ENCODE peak calls at places on chromosomes 1 and 21, in four cellular contexts. One of them, this sample, is unnamed.

GRCh38 chr1:177780096-177780700 is 189.7 kb downstream of the SEC16B start:
- DNase-seq in NB4: peak; percentile 61
- DNase-seq in astrocyte of the spinal cord: peak; percentile 66
- DNase-seq in CD8-positive, alpha-beta memory T cell: no peak
- DNase-seq in this sample: peak; percentile 29

GRCh38 chr1:30850607-30851006 is 58.0 kb downstream of the SDC3 start:
- DNase-seq in CD8-positive, alpha-beta memory T cell: no peak
- DNase-seq in NB4: no peak
- DNase-seq in astrocyte of the spinal cord: no peak
- DNase-seq in this sample: no peak

GRCh38 chr1:208717490-208717889 is 473.3 kb upstream of the PLXNA2 start:
- DNase-seq in NB4: no peak
- DNase-seq in astrocyte of the spinal cord: no peak
- DNase-seq in CD8-positive, alpha-beta memory T cell: no peak
- DNase-seq in this sample: no peak

GRCh38 chr21:40602105-40602504 is 244.9 kb downstream of the DSCAM start:
- DNase-seq in NB4: no peak
- DNase-seq in astrocyte of the spinal cord: no peak
- DNase-seq in CD8-positive, alpha-beta memory T cell: no peak
- DNase-seq in this sample: no peak

GRCh38 chr1:198467342-198467741 is 73.1 kb downstream of the ATP6V1G3 start:
- DNase-seq in astrocyte of the spinal cord: no peak
- DNase-seq in NB4: no peak
- DNase-seq in CD8-positive, alpha-beta memory T cell: no peak
- DNase-seq in this sample: peak; percentile 33

GRCh38 chr1:232951605-232952004 is 1.2 kb downstream of the NTPCR start:
- DNase-seq in NB4: no peak
- DNase-seq in CD8-positive, alpha-beta memory T cell: no peak
- DNase-seq in astrocyte of the spinal cord: no peak
- DNase-seq in this sample: no peak

GRCh38 chr1:12127206-12127810 is 39.5 kb upstream of the TNFRSF1B start:
- DNase-seq in CD8-positive, alpha-beta memory T cell: no peak
- DNase-seq in NB4: no peak
- DNase-seq in astrocyte of the spinal cord: no peak
- DNase-seq in this sample: no peak

GRCh38 chr1:201610806-201611205 is 71.9 kb downstream of the NAV1 start:
- DNase-seq in CD8-positive, alpha-beta memory T cell: no peak
- DNase-seq in NB4: no peak
- DNase-seq in astrocyte of the spinal cord: no peak
- DNase-seq in this sample: no peak

GRCh38 chr1:11845641-11846335 is 1.8 kb downstream of the NPPA start:
- DNase-seq in CD8-positive, alpha-beta memory T cell: peak; percentile 18
- DNase-seq in astrocyte of the spinal cord: peak; percentile 27
- DNase-seq in NB4: peak; percentile 44
- DNase-seq in this sample: no peak

GRCh38 chr1:65469889-65470340 is 49.4 kb downstream of the LEPR start:
- DNase-seq in astrocyte of the spinal cord: peak; percentile 63
- DNase-seq in NB4: no peak
- DNase-seq in CD8-positive, alpha-beta memory T cell: no peak
- DNase-seq in this sample: no peak

GRCh38 chr1:206663832-206664652 is 20.7 kb upstream of the MAPKAPK2 start:
- DNase-seq in CD8-positive, alpha-beta memory T cell: peak; percentile 76
- DNase-seq in NB4: peak; percentile 79
- DNase-seq in astrocyte of the spinal cord: peak; percentile 69
- DNase-seq in this sample: peak; percentile 62

GRCh38 chr1:92747735-92748134 is 37.2 kb downstream of the EVI5 start:
- DNase-seq in NB4: no peak
- DNase-seq in CD8-positive, alpha-beta memory T cell: no peak
- DNase-seq in astrocyte of the spinal cord: no peak
- DNase-seq in this sample: no peak

GRCh38 chr1:216927111-216927510 is 203.9 kb upstream of the ESRRG start:
- DNase-seq in CD8-positive, alpha-beta memory T cell: no peak
- DNase-seq in astrocyte of the spinal cord: no peak
- DNase-seq in NB4: no peak
- DNase-seq in this sample: no peak

GRCh38 chr21:35303085-35303484 is 254.0 kb upstream of the RUNX1 start:
- DNase-seq in CD8-positive, alpha-beta memory T cell: no peak
- DNase-seq in astrocyte of the spinal cord: peak; percentile 93
- DNase-seq in NB4: no peak
- DNase-seq in this sample: peak; percentile 46

GRCh38 chr1:40711465-40712404 is 20.2 kb downstream of the NFYC start:
- DNase-seq in astrocyte of the spinal cord: peak; percentile 70
- DNase-seq in CD8-positive, alpha-beta memory T cell: no peak
- DNase-seq in NB4: no peak
- DNase-seq in this sample: peak; percentile 27
- H3K4me3 ChIP-seq in astrocyte of the spinal cord: peak overlapping the region; percentile 3
- H3K4me3 ChIP-seq in CD8-positive, alpha-beta memory T cell: no peak overlapping the region
- H3K4me3 ChIP-seq in NB4: no peak overlapping the region
- H3K4me3 ChIP-seq in this sample: no peak overlapping the region

DNA sequence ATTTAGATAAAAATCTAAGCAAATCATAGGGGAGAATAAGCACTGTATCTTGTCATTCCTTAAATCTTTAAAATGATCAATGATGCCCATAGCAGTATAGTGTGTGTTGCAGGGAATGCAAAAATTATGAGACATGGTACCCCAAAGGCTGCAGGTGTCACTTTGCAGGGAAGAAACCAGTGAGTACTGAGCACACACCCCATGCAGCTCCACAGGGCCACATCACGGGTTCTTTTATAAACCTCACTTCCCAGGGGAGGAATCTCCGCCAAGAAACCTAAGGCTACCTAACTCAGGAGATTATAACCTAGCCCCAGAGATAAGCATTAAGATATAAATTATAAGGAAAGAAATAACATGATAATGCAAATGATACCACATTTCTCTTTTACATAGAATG is 115.6 kb downstream of the APP start:
- DNase-seq in NB4: no peak
- DNase-seq in CD8-positive, alpha-beta memory T cell: no peak
- DNase-seq in astrocyte of the spinal cord: no peak
- DNase-seq in this sample: peak; percentile 21
- H3K4me3 ChIP-seq in NB4: no peak overlapping the region
- H3K4me3 ChIP-seq in CD8-positive, alpha-beta memory T cell: no peak overlapping the region
- H3K4me3 ChIP-seq in astrocyte of the spinal cord: no peak overlapping the region
- H3K4me3 ChIP-seq in this sample: no peak overlapping the region

GRCh38 chr1:15324867-15325335 is 77.9 kb downstream of the FHAD1 start:
- DNase-seq in CD8-positive, alpha-beta memory T cell: no peak
- DNase-seq in astrocyte of the spinal cord: no peak
- DNase-seq in NB4: no peak
- DNase-seq in this sample: peak; percentile 52

GRCh38 chr1:15321601-15322000 is 74.6 kb downstream of the FHAD1 start:
- DNase-seq in NB4: no peak
- DNase-seq in astrocyte of the spinal cord: no peak
- DNase-seq in CD8-positive, alpha-beta memory T cell: no peak
- DNase-seq in this sample: no peak

GRCh38 chr1:15323989-15324866 is 77.2 kb downstream of the FHAD1 start:
- DNase-seq in CD8-positive, alpha-beta memory T cell: no peak
- DNase-seq in NB4: no peak
- DNase-seq in astrocyte of the spinal cord: no peak
- DNase-seq in this sample: peak; percentile 38

GRCh38 chr1:15322648-15323350 is 75.8 kb downstream of the FHAD1 start:
- DNase-seq in CD8-positive, alpha-beta memory T cell: no peak
- DNase-seq in astrocyte of the spinal cord: no peak
- DNase-seq in NB4: no peak
- DNase-seq in this sample: peak; percentile 94

DNA sequence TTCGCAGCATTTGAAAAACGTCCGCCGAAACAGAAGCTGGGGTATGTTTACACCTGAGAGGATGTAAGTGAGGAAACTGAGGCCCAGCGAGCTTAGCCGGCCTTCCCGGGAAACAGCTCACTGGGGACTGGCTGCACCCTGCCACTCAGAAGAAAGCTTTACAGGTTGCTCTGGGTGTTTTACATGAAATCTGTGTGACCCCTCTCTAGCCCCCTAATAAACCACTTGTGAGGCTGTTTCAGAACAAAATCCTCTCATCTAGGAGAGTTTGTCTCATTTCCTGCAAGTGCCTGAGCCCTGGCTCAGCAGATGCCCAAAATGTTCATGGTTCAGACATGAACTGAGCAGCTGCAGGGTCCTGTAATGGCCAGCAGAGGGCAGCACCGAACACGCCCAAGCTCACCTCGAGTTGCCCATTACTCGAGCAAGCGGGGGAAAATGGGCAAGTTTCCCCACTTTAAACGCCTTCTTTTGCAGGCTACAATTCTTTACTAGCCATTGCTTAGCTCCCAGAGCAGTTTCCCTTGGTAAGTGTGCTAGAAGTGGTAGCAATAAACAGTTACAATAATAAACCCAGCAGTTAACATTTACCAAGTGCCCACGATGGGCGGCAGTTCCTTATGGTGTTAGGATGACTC is 76.4 kb downstream of the FHAD1 start:
- DNase-seq in CD8-positive, alpha-beta memory T cell: peak; percentile 58
- DNase-seq in astrocyte of the spinal cord: peak; percentile 82
- DNase-seq in NB4: peak; percentile 81
- DNase-seq in this sample: peak; percentile 83
- H3K4me3 ChIP-seq in CD8-positive, alpha-beta memory T cell: no peak overlapping the region
- H3K4me3 ChIP-seq in astrocyte of the spinal cord: no peak overlapping the region
- H3K4me3 ChIP-seq in NB4: no peak overlapping the region
- H3K4me3 ChIP-seq in this sample: no peak overlapping the region

GRCh38 chr1:55483523-55483922 is 268.4 kb upstream of the USP24 start:
- DNase-seq in astrocyte of the spinal cord: no peak
- DNase-seq in CD8-positive, alpha-beta memory T cell: no peak
- DNase-seq in NB4: peak; percentile 11
- DNase-seq in this sample: no peak
- H3K4me3 ChIP-seq in astrocyte of the spinal cord: no peak overlapping the region
- H3K4me3 ChIP-seq in CD8-positive, alpha-beta memory T cell: no peak overlapping the region
- H3K4me3 ChIP-seq in NB4: no peak overlapping the region
- H3K4me3 ChIP-seq in this sample: no peak overlapping the region

GRCh38 chr1:8462298-8462946 is 144.5 kb downstream of the SLC45A1 start:
- DNase-seq in CD8-positive, alpha-beta memory T cell: no peak
- DNase-seq in NB4: no peak
- DNase-seq in astrocyte of the spinal cord: no peak
- DNase-seq in this sample: no peak

GRCh38 chr1:8463144-8463927 is 145.4 kb downstream of the SLC45A1 start:
- DNase-seq in NB4: no peak
- DNase-seq in astrocyte of the spinal cord: peak; percentile 82
- DNase-seq in CD8-positive, alpha-beta memory T cell: peak; percentile 45
- DNase-seq in this sample: peak; percentile 64

GRCh38 chr1:8464987-8465386 is 147.1 kb downstream of the SLC45A1 start:
- DNase-seq in NB4: peak; percentile 14
- DNase-seq in CD8-positive, alpha-beta memory T cell: no peak
- DNase-seq in astrocyte of the spinal cord: peak; percentile 29
- DNase-seq in this sample: no peak

GRCh38 chr1:8465692-8466091 is 147.8 kb downstream of the SLC45A1 start:
- DNase-seq in astrocyte of the spinal cord: no peak
- DNase-seq in CD8-positive, alpha-beta memory T cell: no peak
- DNase-seq in NB4: no peak
- DNase-seq in this sample: no peak

DNA sequence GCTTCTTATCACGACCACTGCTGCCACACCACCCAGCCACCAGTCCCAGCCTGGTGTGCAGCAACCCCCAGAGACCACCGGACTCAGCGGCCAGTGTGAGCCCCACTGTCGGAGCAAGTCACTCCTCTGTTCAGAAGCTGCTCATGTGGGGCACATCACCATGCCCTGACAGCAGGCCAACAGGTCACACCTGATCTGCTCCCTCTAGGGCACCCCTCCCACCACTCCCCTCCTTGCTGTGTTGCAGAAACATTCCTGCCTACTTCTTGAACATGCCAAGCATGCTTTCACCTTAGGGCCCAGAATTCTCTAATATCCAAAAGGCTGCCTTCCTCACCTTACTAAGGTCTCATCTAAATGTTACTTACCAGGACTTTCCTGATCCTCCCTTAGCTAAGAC is 146.5 kb downstream of the SLC45A1 start:
- DNase-seq in astrocyte of the spinal cord: no peak
- DNase-seq in NB4: no peak
- DNase-seq in CD8-positive, alpha-beta memory T cell: no peak
- DNase-seq in this sample: no peak
- H3K4me3 ChIP-seq in astrocyte of the spinal cord: no peak overlapping the region
- H3K4me3 ChIP-seq in NB4: no peak overlapping the region
- H3K4me3 ChIP-seq in CD8-positive, alpha-beta memory T cell: no peak overlapping the region
- H3K4me3 ChIP-seq in this sample: no peak overlapping the region

DNA sequence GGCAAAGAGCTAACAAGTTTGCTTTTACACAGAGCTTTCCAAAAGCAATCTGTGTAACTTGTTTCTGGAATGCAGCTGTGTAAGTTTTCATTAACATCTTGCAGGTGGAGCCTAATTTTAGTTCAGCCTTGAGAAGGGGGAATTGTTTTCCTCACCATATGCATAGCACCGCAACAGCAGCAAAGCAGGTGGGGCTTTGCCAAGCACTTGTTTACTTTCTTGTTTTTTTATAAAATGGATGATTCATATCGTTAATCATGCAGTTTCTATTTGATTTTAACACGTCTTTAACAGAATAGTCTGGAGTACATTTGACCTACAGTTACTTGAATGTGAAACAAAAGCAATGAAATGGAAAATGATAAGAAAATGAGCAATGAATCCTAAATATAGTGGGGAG is 119.2 kb upstream of the ADGRL2 start:
- DNase-seq in astrocyte of the spinal cord: no peak
- DNase-seq in NB4: no peak
- DNase-seq in CD8-positive, alpha-beta memory T cell: no peak
- DNase-seq in this sample: no peak
- H3K4me3 ChIP-seq in astrocyte of the spinal cord: no peak overlapping the region
- H3K4me3 ChIP-seq in NB4: no peak overlapping the region
- H3K4me3 ChIP-seq in CD8-positive, alpha-beta memory T cell: no peak overlapping the region
- H3K4me3 ChIP-seq in this sample: no peak overlapping the region

DNA sequence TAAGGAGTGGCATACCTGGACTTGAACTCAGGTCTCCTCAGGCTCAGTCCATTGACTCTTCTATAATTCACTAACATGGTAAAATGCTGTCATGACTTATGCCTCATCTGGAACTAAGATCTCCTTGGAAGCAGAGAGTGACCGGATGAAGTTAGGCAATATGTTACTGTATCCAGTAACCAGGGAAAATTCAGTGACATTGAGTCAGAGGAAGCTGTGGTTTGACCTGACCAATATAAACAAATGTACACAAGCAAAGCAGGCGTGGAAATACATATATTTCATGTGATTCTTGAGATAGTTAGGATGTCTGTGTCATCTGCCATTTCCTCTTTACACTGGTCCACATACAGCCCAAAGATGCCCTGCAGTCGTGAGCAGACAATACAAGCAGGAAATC is 30.3 kb downstream of the SGIP1 start:
- DNase-seq in astrocyte of the spinal cord: peak; percentile 97
- DNase-seq in NB4: peak; percentile 72
- DNase-seq in CD8-positive, alpha-beta memory T cell: no peak
- DNase-seq in this sample: no peak
- H3K4me3 ChIP-seq in astrocyte of the spinal cord: no peak overlapping the region
- H3K4me3 ChIP-seq in NB4: no peak overlapping the region
- H3K4me3 ChIP-seq in CD8-positive, alpha-beta memory T cell: no peak overlapping the region
- H3K4me3 ChIP-seq in this sample: no peak overlapping the region

GRCh38 chr1:15911927-15912326 is 64.0 kb downstream of the ZBTB17 start:
- DNase-seq in CD8-positive, alpha-beta memory T cell: no peak
- DNase-seq in NB4: no peak
- DNase-seq in astrocyte of the spinal cord: no peak
- DNase-seq in this sample: no peak
- H3K4me3 ChIP-seq in CD8-positive, alpha-beta memory T cell: no peak overlapping the region
- H3K4me3 ChIP-seq in NB4: no peak overlapping the region
- H3K4me3 ChIP-seq in astrocyte of the spinal cord: no peak overlapping the region
- H3K4me3 ChIP-seq in this sample: no peak overlapping the region